ENCODE peak calls at places on chromosomes 4 and X, in ten cellular contexts. J is BJ, Z is tibial artery, V is Panc1, M is ascending aorta, R is uterus, C is heart right ventricle, U is colonic mucosa, O is adrenal gland, A is PC-3. T is an unnamed sample. For H3K36me3, the result is how much of the 10 kb centered on the place peaks cover.

GRCh38 chr4:158268553-158268952 is 58.3 kb downstream of the TMEM144 start:
- DNase-seq in J (no peak), Z (no peak), V (no peak), M (no peak), R (no peak), C (no peak), U (no peak), O (no peak), A (no peak), T (no peak)

GRCh38 chrX:17809273-17809672 is 51.8 kb downstream of the RAI2 start:
- DNase-seq in J (no peak), Z (no peak), V (no peak), M (no peak), R (no peak), C (no peak), U (no peak), O (no peak), A (no peak), T (no peak)

GRCh38 chrX:101759000-101759399 is 99.3 kb upstream of the ARMCX2 start:
- DNase-seq in J (no peak), Z (peak), V (no peak), M (no peak), R (peak), C (no peak), U (peak), O (peak), A (peak), T (peak)

GRCh38 chr4:127501103-127501502 is 131.7 kb upstream of the INTU start:
- DNase-seq in J (no peak), Z (no peak), V (no peak), M (no peak), R (no peak), C (no peak), U (no peak), O (no peak), A (peak), T (peak)

GRCh38 chr4:11842620-11843263 is 414.0 kb upstream of the HS3ST1 start:
- DNase-seq in J (no peak), Z (no peak), V (no peak), M (no peak), R (no peak), C (no peak), U (no peak), O (no peak), A (peak), T (peak)

GRCh38 chr4:54525602-54526001 is 132.2 kb upstream of the KIT start:
- DNase-seq in J (peak), Z (no peak), V (no peak), M (no peak), R (no peak), C (no peak), U (no peak), O (peak), A (peak), T (peak)

GRCh38 chr4:96352051-96352517 is 512.2 kb downstream of the PDHA2 start:
- DNase-seq in J (no peak), Z (no peak), V (peak), M (no peak), R (no peak), C (no peak), U (peak), O (no peak), A (peak), T (peak)

GRCh38 chr4:147741190-147741788 is 9.4 kb downstream of the ARHGAP10 start:
- DNase-seq in J (no peak), Z (no peak), V (no peak), M (no peak), R (no peak), C (no peak), U (no peak), O (no peak), A (peak), T (no peak)

GRCh38 chr4:139913995-139914394 is 240.0 kb downstream of the MAML3 start:
- DNase-seq in J (peak), Z (no peak), V (no peak), M (no peak), R (no peak), C (no peak), U (no peak), O (no peak), A (no peak), T (no peak)

GRCh38 chrX:103356897-103357296 is 591 bp downstream of the TCEAL9 start:
- DNase-seq in J (no peak), Z (no peak), V (no peak), M (no peak), R (peak), C (peak), U (peak), O (peak), A (peak), T (no peak)

GRCh38 chr4:168751263-168752225 is 254.7 kb downstream of the PALLD start:
- DNase-seq in J (no peak), Z (peak), V (no peak), M (no peak), R (no peak), C (no peak), U (no peak), O (no peak), A (no peak), T (peak)

GRCh38 chrX:153882086-153882498 is 3.9 kb downstream of the L1CAM start:
- DNase-seq in J (no peak), Z (no peak), V (no peak), M (no peak), R (no peak), C (no peak), U (no peak), O (no peak), A (no peak), T (no peak)

GRCh38 chr4:25993564-25994185 is 79.7 kb downstream of the SMIM20 start:
- DNase-seq in J (no peak), Z (no peak), V (no peak), M (no peak), R (no peak), C (peak), U (no peak), O (no peak), A (peak), T (no peak)

GRCh38 chr4:36786519-36786918 is 458.0 kb upstream of the NWD2 start:
- DNase-seq in J (no peak), Z (no peak), V (no peak), M (no peak), R (no peak), C (no peak), U (no peak), O (no peak), A (no peak), T (no peak)

GRCh38 chr4:110653602-110654253 is 30.9 kb upstream of the PITX2 start:
- DNase-seq in J (no peak), Z (no peak), V (no peak), M (no peak), R (no peak), C (no peak), U (no peak), O (no peak), A (no peak), T (no peak)

GRCh38 chr4:76630748-76631147 is 195.7 kb downstream of the SHROOM3 start:
- DNase-seq in J (no peak), Z (no peak), V (no peak), M (no peak), R (no peak), C (no peak), U (no peak), O (no peak), A (no peak), T (no peak)

GRCh38 chr4:184515606-184516005 is 41.3 kb upstream of the IRF2 start:
- DNase-seq in J (no peak), Z (no peak), V (no peak), M (no peak), R (no peak), C (no peak), U (no peak), O (no peak), A (no peak), T (no peak)

GRCh38 chr4:184511156-184511555 is 36.8 kb upstream of the IRF2 start:
- DNase-seq in J (no peak), Z (no peak), V (no peak), M (no peak), R (no peak), C (no peak), U (no peak), O (no peak), A (no peak), T (no peak)

GRCh38 chr4:184510431-184510830 is 36.1 kb upstream of the IRF2 start:
- DNase-seq in J (no peak), Z (no peak), V (no peak), M (no peak), R (no peak), C (no peak), U (no peak), O (no peak), A (no peak), T (no peak)

GRCh38 chr4:184514121-184514988 is 40.0 kb upstream of the IRF2 start:
- DNase-seq in J (peak), Z (peak), V (no peak), M (peak), R (peak), C (peak), U (peak), O (peak), A (peak), T (peak)

DNA sequence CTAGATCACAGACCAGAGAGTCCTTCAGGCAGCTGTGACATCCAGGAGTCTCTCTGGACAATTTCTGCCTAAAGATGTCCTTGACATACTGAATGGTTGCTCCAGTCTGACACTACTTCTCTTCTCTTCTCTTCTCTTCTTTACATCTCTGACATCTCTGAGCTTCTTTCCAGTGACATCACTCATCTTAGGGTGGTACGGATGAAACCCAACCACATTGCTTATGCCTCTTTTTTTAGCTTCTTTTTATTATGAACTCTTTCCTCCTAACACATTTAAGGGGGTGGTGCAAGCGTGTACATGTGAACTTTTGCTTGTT is 39.4 kb upstream of the IRF2 start:
- DNase-seq in J (no peak), Z (no peak), V (no peak), M (no peak), R (no peak), C (no peak), U (no peak), O (no peak), A (no peak), T (no peak)
- H3K4me3 ChIP-seq in J (no peak), Z (no peak), V (no peak), M (peak), R (no peak), C (no peak), U (no peak), O (no peak), A (no peak), T (no peak)

GRCh38 chrX:72274526-72274925 is 2.5 kb downstream of the RPS4X start:
- DNase-seq in J (no peak), Z (no peak), V (no peak), M (no peak), R (no peak), C (no peak), U (no peak), O (no peak), A (no peak), T (no peak)
- H3K36me3 ChIP-seq in J (under half), Z (half or more), V (under half), M (half or more), R (under half), C (under half), U (under half), O (under half), A (half or more), T (under half)

DNA sequence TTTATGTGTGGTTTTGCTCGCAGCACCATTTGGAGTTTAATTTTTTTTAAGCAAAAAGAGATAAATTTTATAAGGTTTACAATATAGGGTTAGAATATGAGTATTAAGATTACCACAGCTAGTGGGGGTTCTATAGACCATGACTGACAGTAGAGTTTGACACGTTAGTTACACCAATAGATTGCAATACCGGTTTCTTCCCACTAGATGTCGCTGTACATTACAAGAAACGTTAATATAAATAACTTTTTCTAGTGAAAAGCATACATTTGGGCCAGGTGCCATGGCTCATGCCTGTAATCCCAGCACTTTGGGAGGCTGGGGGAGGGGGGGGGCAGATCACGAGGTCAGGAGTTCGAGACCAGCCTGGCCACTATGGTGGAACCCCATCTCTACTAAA is 433.6 kb downstream of the MAGEB5 start:
- DNase-seq in J (no peak), Z (no peak), V (peak), M (no peak), R (no peak), C (no peak), U (no peak), O (no peak), A (peak), T (peak)
- TF ChIP-seq CTCF in J (peak), Z (no peak), V (peak), M (no peak), R (no peak), C (peak), U (peak), O (peak), A (peak), T (peak)

DNA sequence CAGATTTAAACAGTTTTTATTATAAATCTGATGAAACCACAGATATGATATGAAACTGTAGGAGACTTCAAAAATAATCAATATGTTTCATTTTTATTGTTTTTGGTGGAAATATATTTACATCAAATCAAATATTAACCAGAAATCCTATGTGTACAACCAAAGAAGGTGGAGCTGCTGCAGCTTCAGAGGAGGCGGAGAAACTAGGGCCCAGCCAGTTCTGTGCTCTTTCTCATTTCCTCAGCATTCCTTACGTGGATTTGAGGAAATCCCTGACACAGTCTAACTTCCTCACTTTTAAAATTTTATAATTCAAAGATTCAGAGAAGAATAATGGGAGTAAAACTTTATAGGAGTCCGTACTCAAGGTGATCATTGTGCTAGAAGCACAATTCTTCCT is 610.7 kb upstream of the CPXCR1 start:
- DNase-seq in J (no peak), Z (no peak), V (no peak), M (no peak), R (no peak), C (no peak), U (no peak), O (no peak), A (no peak), T (no peak)
- H3K4me3 ChIP-seq in J (no peak), Z (no peak), V (no peak), M (no peak), R (no peak), C (no peak), U (no peak), O (no peak), A (no peak), T (no peak)

GRCh38 chrX:24498975-24499374 is 33.9 kb downstream of the PDK3 start:
- DNase-seq in J (no peak), Z (no peak), V (no peak), M (no peak), R (no peak), C (no peak), U (no peak), O (no peak), A (peak), T (peak)
- H3K36me3 ChIP-seq in J (under half), Z (under half), V (under half), M (under half), R (under half), C (under half), U (under half), O (under half), A (under half), T (under half)

GRCh38 chr4:166662266-166662843 is 571.9 kb downstream of the SPOCK3 start:
- DNase-seq in J (no peak), Z (no peak), V (no peak), M (no peak), R (no peak), C (no peak), U (no peak), O (no peak), A (no peak), T (peak)
- TF ChIP-seq CTCF in J (no peak), Z (no peak), V (no peak), M (no peak), R (no peak), C (no peak), U (no peak), O (no peak), A (no peak), T (no peak)